ENCODE peak calls at places on chromosomes 3 and 15, in five cellular contexts. One of them, this sample, is unnamed.
A peak's percentile ranks its signal among the peaks of the same experiment; 100 is the strongest.

GRCh38 chr3:41836360-41837134 is 125.4 kb downstream of the ULK4 start:
- DNase-seq in cardiac fibroblast: no peak
- DNase-seq in tibial artery: no peak
- DNase-seq in PC-9: no peak
- DNase-seq in AG09309: no peak
- DNase-seq in this sample: peak; percentile 7

GRCh38 chr15:70488002-70488605 is 275.3 kb downstream of the UACA start:
- DNase-seq in AG09309: no peak
- DNase-seq in cardiac fibroblast: peak; percentile 84
- DNase-seq in PC-9: peak; percentile 68
- DNase-seq in tibial artery: peak; percentile 83
- DNase-seq in this sample: peak; percentile 80

GRCh38 chr3:129974451-129975331 is at the start of gene TRH:
- DNase-seq in tibial artery: no peak
- DNase-seq in AG09309: no peak
- DNase-seq in PC-9: no peak
- DNase-seq in cardiac fibroblast: peak; percentile 3
- DNase-seq in this sample: no peak

GRCh38 chr3:124026516-124026915 is 34.6 kb upstream of the ROPN1 start:
- DNase-seq in cardiac fibroblast: no peak
- DNase-seq in tibial artery: no peak
- DNase-seq in AG09309: no peak
- DNase-seq in PC-9: no peak
- DNase-seq in this sample: no peak

GRCh38 chr3:123028233-123028828 is 768 bp upstream of the SEMA5B start:
- DNase-seq in AG09309: peak; percentile 32
- DNase-seq in PC-9: peak; percentile 37
- DNase-seq in cardiac fibroblast: peak; percentile 80
- DNase-seq in tibial artery: no peak
- DNase-seq in this sample: peak; percentile 85

GRCh38 chr15:60328852-60329443 is 68.8 kb downstream of the ANXA2 start:
- DNase-seq in tibial artery: no peak
- DNase-seq in cardiac fibroblast: peak; percentile 61
- DNase-seq in PC-9: no peak
- DNase-seq in AG09309: no peak
- DNase-seq in this sample: peak; percentile 51

GRCh38 chr3:188294823-188295487 is 141.0 kb downstream of the LPP start:
- DNase-seq in PC-9: peak; percentile 63
- DNase-seq in cardiac fibroblast: peak; percentile 95
- DNase-seq in tibial artery: no peak
- DNase-seq in AG09309: peak; percentile 80
- DNase-seq in this sample: peak; percentile 96

GRCh38 chr3:52841211-52841980 is 6.6 kb upstream of the MUSTN1 start:
- DNase-seq in tibial artery: peak; percentile 64
- DNase-seq in AG09309: no peak
- DNase-seq in cardiac fibroblast: no peak
- DNase-seq in PC-9: no peak
- DNase-seq in this sample: no peak

GRCh38 chr15:53869806-53870073 is 108.5 kb upstream of the UNC13C start:
- DNase-seq in AG09309: no peak
- DNase-seq in PC-9: no peak
- DNase-seq in tibial artery: no peak
- DNase-seq in cardiac fibroblast: no peak
- DNase-seq in this sample: no peak

GRCh38 chr3:12371525-12372140 is 82.8 kb downstream of the PPARG start:
- DNase-seq in AG09309: no peak
- DNase-seq in PC-9: no peak
- DNase-seq in cardiac fibroblast: no peak
- DNase-seq in tibial artery: no peak
- DNase-seq in this sample: peak; percentile 57

GRCh38 chr3:125163739-125164601 is 48.6 kb downstream of the SLC12A8 start:
- DNase-seq in PC-9: no peak
- DNase-seq in tibial artery: no peak
- DNase-seq in cardiac fibroblast: peak; percentile 54
- DNase-seq in AG09309: no peak
- DNase-seq in this sample: peak; percentile 39

DNA sequence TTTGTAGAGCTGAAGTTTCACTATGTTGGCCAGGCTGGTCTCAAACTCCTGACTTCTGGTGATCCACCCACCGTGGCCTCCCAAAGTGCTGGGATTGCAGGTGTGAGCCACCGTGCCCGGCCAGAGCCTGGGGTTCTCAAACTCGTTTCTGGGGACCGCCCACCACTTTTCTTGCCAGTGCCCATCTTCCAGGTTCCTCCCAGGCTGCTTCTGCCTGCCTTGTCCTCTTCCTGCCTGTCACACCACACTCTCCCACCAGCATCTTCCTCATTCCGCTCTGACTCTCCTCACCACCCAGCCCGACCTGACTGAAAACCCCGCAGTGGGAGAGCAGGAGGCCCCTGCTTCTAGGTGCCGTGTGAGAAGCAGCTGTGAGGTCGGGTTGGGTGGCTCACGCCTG is 3.1 kb upstream of the DYNLT2B start:
- DNase-seq in tibial artery: no peak
- DNase-seq in AG09309: no peak
- DNase-seq in PC-9: no peak
- DNase-seq in cardiac fibroblast: no peak
- DNase-seq in this sample: no peak
- TF ChIP-seq CTCF in tibial artery: no peak
- TF ChIP-seq CTCF in AG09309: no peak
- TF ChIP-seq CTCF in PC-9: no peak
- TF ChIP-seq CTCF in cardiac fibroblast: no peak
- TF ChIP-seq CTCF in this sample: no peak

GRCh38 chr3:179068779-179069530 is 2.7 kb downstream of the ZMAT3 start:
- DNase-seq in AG09309: no peak
- DNase-seq in cardiac fibroblast: peak; percentile 56
- DNase-seq in PC-9: peak; percentile 31
- DNase-seq in tibial artery: no peak
- DNase-seq in this sample: peak; percentile 47
- TF ChIP-seq CTCF in AG09309: peak; percentile 62
- TF ChIP-seq CTCF in cardiac fibroblast: peak; percentile 56
- TF ChIP-seq CTCF in PC-9: peak; percentile 71
- TF ChIP-seq CTCF in tibial artery: no peak
- TF ChIP-seq CTCF in this sample: peak; percentile 59

GRCh38 chr3:51721062-51721745 is 14.3 kb downstream of the GRM2 start:
- DNase-seq in tibial artery: no peak
- DNase-seq in AG09309: no peak
- DNase-seq in cardiac fibroblast: no peak
- DNase-seq in PC-9: no peak
- DNase-seq in this sample: no peak

GRCh38 chr3:51718547-51719412 is 11.9 kb downstream of the GRM2 start:
- DNase-seq in AG09309: no peak
- DNase-seq in PC-9: peak; percentile 67
- DNase-seq in tibial artery: no peak
- DNase-seq in cardiac fibroblast: peak; percentile 70
- DNase-seq in this sample: peak; percentile 55

GRCh38 chr3:51717947-51718346 is 11.1 kb downstream of the GRM2 start:
- DNase-seq in AG09309: no peak
- DNase-seq in PC-9: no peak
- DNase-seq in cardiac fibroblast: no peak
- DNase-seq in tibial artery: no peak
- DNase-seq in this sample: no peak

GRCh38 chr3:51720292-51721061 is 13.6 kb downstream of the GRM2 start:
- DNase-seq in PC-9: no peak
- DNase-seq in tibial artery: no peak
- DNase-seq in AG09309: no peak
- DNase-seq in cardiac fibroblast: no peak
- DNase-seq in this sample: no peak

GRCh38 chr3:51719413-51720025 is 12.7 kb downstream of the GRM2 start:
- DNase-seq in tibial artery: no peak
- DNase-seq in PC-9: no peak
- DNase-seq in cardiac fibroblast: no peak
- DNase-seq in AG09309: no peak
- DNase-seq in this sample: no peak
- TF ChIP-seq CTCF in tibial artery: no peak
- TF ChIP-seq CTCF in PC-9: peak; percentile 8
- TF ChIP-seq CTCF in cardiac fibroblast: no peak
- TF ChIP-seq CTCF in AG09309: peak; percentile 6
- TF ChIP-seq CTCF in this sample: no peak

DNA sequence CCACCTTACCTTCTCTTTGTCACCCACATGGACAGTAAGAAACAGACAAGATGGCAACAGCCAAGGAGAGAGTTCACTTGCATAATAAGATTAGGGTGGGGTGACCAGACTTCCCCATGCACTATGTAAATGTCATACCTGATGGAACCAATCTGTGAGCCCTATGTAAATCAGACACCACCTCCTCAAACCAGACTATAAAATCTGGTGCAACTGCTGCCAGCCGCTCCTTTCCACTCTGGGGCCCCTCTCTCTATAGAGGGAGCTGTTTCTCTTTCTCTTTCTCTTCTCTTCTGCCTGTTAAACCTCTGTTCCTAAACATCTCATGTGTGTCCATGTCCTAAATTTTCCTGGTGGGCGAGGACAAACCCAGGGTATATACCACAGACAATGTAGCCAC is 405.5 kb upstream of the CNTN4 start:
- DNase-seq in AG09309: no peak
- DNase-seq in cardiac fibroblast: no peak
- DNase-seq in PC-9: no peak
- DNase-seq in tibial artery: no peak
- DNase-seq in this sample: no peak
- TF ChIP-seq CTCF in AG09309: no peak
- TF ChIP-seq CTCF in cardiac fibroblast: no peak
- TF ChIP-seq CTCF in PC-9: no peak
- TF ChIP-seq CTCF in tibial artery: no peak
- TF ChIP-seq CTCF in this sample: no peak

GRCh38 chr3:193662757-193663322 is 69.8 kb downstream of the OPA1 start:
- DNase-seq in AG09309: peak; percentile 41
- DNase-seq in cardiac fibroblast: peak; percentile 12
- DNase-seq in tibial artery: no peak
- DNase-seq in PC-9: no peak
- DNase-seq in this sample: no peak

GRCh38 chr3:193660698-193661400 is 67.8 kb downstream of the OPA1 start:
- DNase-seq in AG09309: no peak
- DNase-seq in cardiac fibroblast: no peak
- DNase-seq in tibial artery: no peak
- DNase-seq in PC-9: no peak
- DNase-seq in this sample: no peak

GRCh38 chr3:193665370-193665989 is 72.5 kb downstream of the OPA1 start:
- DNase-seq in AG09309: peak; percentile 11
- DNase-seq in PC-9: no peak
- DNase-seq in cardiac fibroblast: peak; percentile 65
- DNase-seq in tibial artery: no peak
- DNase-seq in this sample: peak; percentile 54
- TF ChIP-seq CTCF in AG09309: peak; percentile 19
- TF ChIP-seq CTCF in PC-9: peak; percentile 93
- TF ChIP-seq CTCF in cardiac fibroblast: peak; percentile 24
- TF ChIP-seq CTCF in tibial artery: no peak
- TF ChIP-seq CTCF in this sample: peak; percentile 42

GRCh38 chr15:57526076-57526475 is 65.6 kb upstream of the MYZAP start:
- DNase-seq in PC-9: no peak
- DNase-seq in tibial artery: no peak
- DNase-seq in cardiac fibroblast: peak; percentile 18
- DNase-seq in AG09309: no peak
- DNase-seq in this sample: no peak

GRCh38 chr15:57526615-57527014 is 65.1 kb upstream of the MYZAP start:
- DNase-seq in PC-9: no peak
- DNase-seq in cardiac fibroblast: no peak
- DNase-seq in tibial artery: no peak
- DNase-seq in AG09309: no peak
- DNase-seq in this sample: no peak

GRCh38 chr15:57529748-57530147 is 62.0 kb upstream of the MYZAP start:
- DNase-seq in PC-9: no peak
- DNase-seq in cardiac fibroblast: no peak
- DNase-seq in AG09309: no peak
- DNase-seq in tibial artery: no peak
- DNase-seq in this sample: no peak

GRCh38 chr15:57527382-57528091 is 64.2 kb upstream of the MYZAP start:
- DNase-seq in tibial artery: no peak
- DNase-seq in AG09309: peak; percentile 78
- DNase-seq in cardiac fibroblast: peak; percentile 96
- DNase-seq in PC-9: peak; percentile 28
- DNase-seq in this sample: peak; percentile 93

DNA sequence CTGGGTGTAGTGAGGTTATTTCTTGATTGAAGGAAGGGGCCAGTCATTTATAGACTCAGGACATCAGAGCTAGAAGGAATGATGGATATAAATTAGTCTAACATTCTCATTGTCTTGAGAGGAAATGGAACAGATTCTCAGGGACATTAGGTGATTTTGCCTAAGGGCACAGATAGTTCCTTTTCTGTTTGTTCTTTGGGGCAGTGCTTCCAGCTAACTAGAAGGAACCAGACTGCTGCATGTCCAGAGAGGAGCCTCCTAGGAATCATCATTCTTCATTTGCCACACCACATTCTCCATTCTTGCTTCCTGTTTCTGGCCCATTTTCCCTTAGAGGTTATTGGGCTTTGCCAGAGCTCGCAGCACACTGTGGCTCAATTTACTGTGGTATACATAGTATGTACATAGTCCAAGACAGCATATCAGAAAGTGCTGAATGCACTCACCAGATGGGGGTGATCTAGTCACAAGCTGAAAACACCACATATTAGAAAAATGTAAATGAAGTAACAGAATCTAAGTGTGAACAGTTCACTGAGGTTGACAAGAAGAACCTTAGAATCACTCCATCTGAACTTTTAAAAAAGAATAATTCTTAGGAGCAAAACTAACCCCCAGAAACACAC is 62.7 kb upstream of the MYZAP start:
- DNase-seq in cardiac fibroblast: no peak
- DNase-seq in PC-9: no peak
- DNase-seq in AG09309: no peak
- DNase-seq in tibial artery: no peak
- DNase-seq in this sample: no peak
- TF ChIP-seq CTCF in cardiac fibroblast: no peak
- TF ChIP-seq CTCF in PC-9: no peak
- TF ChIP-seq CTCF in AG09309: no peak
- TF ChIP-seq CTCF in tibial artery: no peak
- TF ChIP-seq CTCF in this sample: no peak

GRCh38 chr3:144754076-144754783 is 782.6 kb downstream of the DIPK2A start:
- DNase-seq in tibial artery: no peak
- DNase-seq in cardiac fibroblast: no peak
- DNase-seq in AG09309: no peak
- DNase-seq in PC-9: no peak
- DNase-seq in this sample: no peak
- TF ChIP-seq CTCF in tibial artery: no peak
- TF ChIP-seq CTCF in cardiac fibroblast: no peak
- TF ChIP-seq CTCF in AG09309: no peak
- TF ChIP-seq CTCF in PC-9: no peak
- TF ChIP-seq CTCF in this sample: no peak

DNA sequence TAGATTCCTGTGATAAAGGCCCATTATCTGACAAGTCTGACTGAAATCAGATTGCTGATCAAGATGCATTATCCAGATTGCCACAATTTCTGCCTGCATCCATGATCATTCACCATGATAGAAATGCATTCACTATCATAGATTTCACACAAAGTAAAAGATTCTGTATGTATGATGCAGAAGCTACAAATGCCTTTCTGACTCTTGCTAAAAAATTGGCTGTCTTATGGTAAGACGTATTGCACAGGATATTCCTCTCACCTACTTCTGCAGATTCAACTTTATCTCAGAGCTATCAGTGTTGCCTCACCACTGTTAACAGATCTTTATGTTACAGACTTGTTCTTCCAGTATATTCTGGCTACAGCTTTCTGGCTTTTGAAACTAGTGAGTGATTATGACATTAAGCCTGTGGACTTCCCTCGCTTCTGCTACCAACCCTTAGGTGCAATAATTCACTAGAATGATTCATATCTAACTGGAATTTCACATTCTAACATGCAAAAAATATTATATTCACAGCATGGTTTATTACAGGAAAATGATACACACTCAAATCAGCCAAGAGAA is 955.3 kb downstream of the EPHA3 start:
- DNase-seq in PC-9: no peak
- DNase-seq in AG09309: no peak
- DNase-seq in cardiac fibroblast: peak; percentile 27
- DNase-seq in tibial artery: no peak
- DNase-seq in this sample: peak; percentile 48
- TF ChIP-seq CTCF in PC-9: no peak
- TF ChIP-seq CTCF in AG09309: no peak
- TF ChIP-seq CTCF in cardiac fibroblast: no peak
- TF ChIP-seq CTCF in tibial artery: no peak
- TF ChIP-seq CTCF in this sample: no peak

This sample was measured in fibroblast of mammary gland.